ENCODE peak calls at places on chromosome 17, in five cellular contexts. P, J, D, C and N are unnamed samples.

GRCh38 chr17:45432405-45433113 is at the start of gene ARHGAP27:
- DNase-seq in D (peak), C (peak), P (peak), J (no peak), N (no peak)

GRCh38 chr17:67503184-67503583 is 126.1 kb downstream of the PITPNC1 start:
- DNase-seq in C (peak), J (no peak), P (no peak), D (peak), N (no peak)

GRCh38 chr17:75689441-75689873 is 22.3 kb downstream of the SAP30BP start:
- DNase-seq in P (no peak), J (no peak), C (peak), D (peak), N (no peak)

GRCh38 chr17:55275894-55276804 is 11.4 kb downstream of the HLF start:
- DNase-seq in P (no peak), C (peak), J (no peak), D (no peak), N (no peak)

GRCh38 chr17:79854080-79854861 is 15.0 kb upstream of the CBX4 start:
- DNase-seq in C (no peak), P (no peak), D (no peak), J (no peak), N (no peak)

GRCh38 chr17:38333635-38334295 is 10.0 kb downstream of the GPR179 start:
- DNase-seq in P (peak), C (peak), D (peak), J (peak), N (no peak)

GRCh38 chr17:27346228-27346899 is 52.5 kb downstream of the WSB1 start:
- DNase-seq in J (no peak), P (no peak), D (no peak), C (no peak), N (no peak)

GRCh38 chr17:57008958-57009357 is 31.0 kb downstream of the SCPEP1 start:
- DNase-seq in J (no peak), C (no peak), P (no peak), D (no peak), N (no peak)

GRCh38 chr17:7551396-7551795 is 2.5 kb downstream of the TNFSF12 start:
- DNase-seq in D (no peak), C (no peak), P (no peak), J (no peak), N (no peak)

GRCh38 chr17:7081341-7082062 is 1.5 kb upstream of the CLEC10A start:
- DNase-seq in J (no peak), C (no peak), P (peak), D (no peak), N (no peak)